ENCODE peak calls at places on chromosomes 6 and 20, in four cellular contexts. P is body of pancreas, B is breast epithelium, N is adrenal gland. J is an unnamed sample.

GRCh38 chr20:46040902-46041535 is 12.0 kb downstream of the SLC12A5 start:
- DNase-seq in P (no peak), B (no peak), N (peak), J (no peak)

GRCh38 chr6:46015119-46015968 is at the start of gene CLIC5:
- DNase-seq in P (peak), B (peak), N (peak), J (no peak)

GRCh38 chr20:11453430-11453829 is 464.3 kb upstream of the BTBD3 start:
- DNase-seq in P (no peak), B (no peak), N (no peak), J (no peak)

GRCh38 chr20:46132705-46133120 is 14.6 kb downstream of the CD40 start:
- DNase-seq in P (peak), B (peak), N (peak), J (no peak)

GRCh38 chr20:10064611-10065010 is 29.8 kb downstream of the ANKEF1 start:
- DNase-seq in P (no peak), B (no peak), N (no peak), J (no peak)

GRCh38 chr20:38751360-38751976 is 3.2 kb downstream of the ACTR5 start:
- DNase-seq in P (no peak), B (no peak), N (no peak), J (no peak)

GRCh38 chr20:54995553-54995952 is 520.2 kb downstream of the DOK5 start:
- DNase-seq in P (no peak), B (no peak), N (no peak), J (no peak)

GRCh38 chr6:138370631-138371451 is 6.9 kb upstream of the SMIM28 start:
- DNase-seq in P (no peak), B (no peak), N (no peak), J (no peak)

GRCh38 chr20:48319943-48320584 is 507.7 kb downstream of the PREX1 start:
- DNase-seq in P (no peak), B (no peak), N (no peak), J (no peak)

GRCh38 chr20:46767127-46767761 is 57.8 kb downstream of the SLC2A10 start:
- DNase-seq in P (no peak), B (no peak), N (peak), J (peak)

GRCh38 chr20:7996898-7997297 is 22.7 kb downstream of the TMX4 start:
- DNase-seq in P (no peak), B (no peak), N (no peak), J (no peak)

GRCh38 chr20:33940701-33941100 is 53.0 kb upstream of the RALY start:
- DNase-seq in P (no peak), B (no peak), N (no peak), J (no peak)

GRCh38 chr6:39929733-39930461 is 4.4 kb downstream of the MOCS1 start:
- DNase-seq in P (no peak), B (no peak), N (no peak), J (peak)

GRCh38 chr6:25312034-25312620 is 33.0 kb downstream of the CARMIL1 start:
- DNase-seq in P (no peak), B (no peak), N (no peak), J (no peak)

GRCh38 chr20:20211988-20212518 is 155.9 kb upstream of the INSM1 start:
- DNase-seq in P (no peak), B (no peak), N (no peak), J (no peak)

GRCh38 chr20:40274912-40275654 is 414.0 kb downstream of the MAFB start:
- DNase-seq in P (no peak), B (no peak), N (no peak), J (peak)

GRCh38 chr20:53707341-53708102 is 113.9 kb upstream of the ZNF217 start:
- DNase-seq in P (no peak), B (no peak), N (no peak), J (no peak)

GRCh38 chr6:56865081-56865875 is 89.6 kb upstream of the BEND6 start:
- DNase-seq in P (no peak), B (no peak), N (no peak), J (no peak)

GRCh38 chr6:95087394-95088097 is 489.8 kb upstream of the MANEA start:
- DNase-seq in P (peak), B (no peak), N (peak), J (no peak)

GRCh38 chr6:170155464-170156196 is 135.2 kb downstream of the DLL1 start:
- DNase-seq in P (no peak), B (no peak), N (no peak), J (no peak)

GRCh38 chr20:62732356-62732755 is 23.7 kb downstream of the NTSR1 start:
- DNase-seq in P (no peak), B (no peak), N (no peak), J (no peak)

GRCh38 chr20:9059931-9060330 is 9.0 kb upstream of the PLCB4 start:
- DNase-seq in P (no peak), B (no peak), N (no peak), J (no peak)

GRCh38 chr20:48454721-48455490 is 372.9 kb downstream of the PREX1 start:
- DNase-seq in P (no peak), B (no peak), N (no peak), J (no peak)

GRCh38 chr20:57398901-57399535 is 7.8 kb downstream of the RBM38 start:
- DNase-seq in P (no peak), B (no peak), N (no peak), J (no peak)

GRCh38 chr6:53320964-53321363 is 27.8 kb downstream of the ELOVL5 start:
- DNase-seq in P (no peak), B (no peak), N (no peak), J (no peak)

GRCh38 chr6:117509021-117509420 is 26.5 kb downstream of the DCBLD1 start:
- DNase-seq in P (no peak), B (no peak), N (no peak), J (no peak)

GRCh38 chr6:158536084-158536890 is 23.6 kb upstream of the TMEM181 start:
- DNase-seq in P (peak), B (no peak), N (peak), J (no peak)

GRCh38 chr20:3572151-3572550 is 91.0 kb downstream of the GFRA4 start:
- DNase-seq in P (no peak), B (no peak), N (no peak), J (no peak)

GRCh38 chr6:18308070-18308735 is 43.9 kb upstream of the DEK start:
- DNase-seq in P (no peak), B (no peak), N (no peak), J (no peak)

GRCh38 chr20:51616060-51616459 is 73.5 kb upstream of the NFATC2 start:
- DNase-seq in P (no peak), B (no peak), N (no peak), J (no peak)
- TF ChIP-seq CTCF in P (no peak), B (no peak), N (no peak), J (no peak)

GRCh38 chr6:150072201-150072600 is 3.3 kb upstream of the ULBP3 start:
- DNase-seq in P (peak), B (peak), N (peak), J (peak)

GRCh38 chr6:150068173-150068785 is 642 bp downstream of the ULBP3 start:
- DNase-seq in P (no peak), B (no peak), N (no peak), J (no peak)

GRCh38 chr6:150068786-150069648 is at the start of gene ULBP3:
- DNase-seq in P (peak), B (peak), N (peak), J (peak)

GRCh38 chr6:150070236-150070860 is 1.4 kb upstream of the ULBP3 start:
- DNase-seq in P (no peak), B (no peak), N (no peak), J (no peak)

GRCh38 chr6:150069707-150070106 is 786 bp upstream of the ULBP3 start:
- DNase-seq in P (peak), B (no peak), N (peak), J (no peak)
- TF ChIP-seq CTCF in P (no peak), B (no peak), N (no peak), J (no peak)

GRCh38 chr6:127554435-127555006 is 22.5 kb upstream of the C6orf58 start:
- DNase-seq in P (peak), B (no peak), N (peak), J (no peak)
- TF ChIP-seq CTCF in P (no peak), B (no peak), N (no peak), J (peak)

DNA sequence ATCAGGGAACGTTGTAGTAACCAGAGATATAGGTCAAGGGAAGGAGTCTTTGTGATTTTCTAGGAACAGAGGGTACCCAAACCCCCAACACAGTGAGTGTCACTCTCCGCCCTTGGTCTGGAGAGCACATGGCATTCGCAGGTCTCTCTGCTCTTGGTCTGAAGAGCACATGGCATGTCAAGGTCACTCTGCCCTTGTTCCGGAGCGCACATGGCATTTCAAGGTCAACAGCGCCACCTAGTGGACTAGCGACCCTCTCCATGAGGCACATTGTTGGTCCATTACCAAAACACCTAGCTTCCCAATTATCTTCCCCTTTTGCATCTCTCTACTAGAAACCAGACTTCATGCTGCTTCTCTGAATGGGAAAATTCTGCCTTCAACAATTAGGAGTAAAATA is 260.0 kb downstream of the C6orf118 start:
- DNase-seq in P (no peak), B (no peak), N (no peak), J (peak)
- TF ChIP-seq CTCF in P (no peak), B (peak), N (no peak), J (peak)

DNA sequence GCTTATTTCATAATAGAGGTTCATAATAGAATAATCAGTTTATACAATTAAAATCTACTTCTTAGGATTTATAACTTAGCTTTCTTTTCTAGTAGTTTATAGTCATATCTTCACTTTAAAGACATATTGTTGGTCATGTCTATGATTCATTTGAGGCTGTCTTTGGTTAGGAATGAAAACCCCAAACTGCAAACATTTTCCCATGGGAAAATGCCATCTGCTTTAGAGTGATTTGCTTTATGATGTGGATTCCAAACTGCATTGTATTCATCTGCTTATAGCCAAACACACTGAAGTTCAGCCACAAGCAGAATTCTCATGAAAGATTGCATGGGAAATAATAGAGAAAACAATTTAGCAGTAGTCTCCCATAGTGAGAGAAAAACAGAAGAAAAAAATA is 128.0 kb downstream of the RFPL4B start:
- DNase-seq in P (no peak), B (no peak), N (no peak), J (no peak)
- TF ChIP-seq CTCF in P (no peak), B (no peak), N (no peak), J (no peak)

GRCh38 chr6:68975064-68975463 is 340.0 kb downstream of the ADGRB3 start:
- DNase-seq in P (no peak), B (no peak), N (peak), J (no peak)
- TF ChIP-seq CTCF in P (no peak), B (no peak), N (peak), J (peak)